ENCODE peak calls at places on chromosomes 6 and 20, in seven cellular contexts. One of them, this sample, is unnamed.

GRCh38 chr6:143194095-143194589 is 133.5 kb downstream of the AIG1 start:
- DNase-seq in choroid plexus epithelial cell: no peak
- DNase-seq in NCI-H1105: no peak
- DNase-seq in A549: no peak
- DNase-seq in HT1080: no peak
- DNase-seq in activated gamma-delta T cell treated with Interleukin-2 at 50 U/mL for 16 hours: no peak
- DNase-seq in posterior cingulate gyrus: no peak
- DNase-seq in this sample: no peak

GRCh38 chr6:20921533-20921932 is 387.3 kb downstream of the CDKAL1 start:
- DNase-seq in choroid plexus epithelial cell: no peak
- DNase-seq in NCI-H1105: no peak
- DNase-seq in A549: no peak
- DNase-seq in HT1080: no peak
- DNase-seq in activated gamma-delta T cell treated with Interleukin-2 at 50 U/mL for 16 hours: no peak
- DNase-seq in posterior cingulate gyrus: no peak
- DNase-seq in this sample: peak; percentile 75

GRCh38 chr20:32902456-32903420 is 44.0 kb downstream of the EFCAB8 start:
- DNase-seq in choroid plexus epithelial cell: peak; percentile 64
- DNase-seq in NCI-H1105: peak; percentile 28
- DNase-seq in A549: peak; percentile 58
- DNase-seq in HT1080: peak; percentile 44
- DNase-seq in activated gamma-delta T cell treated with Interleukin-2 at 50 U/mL for 16 hours: peak; percentile 64
- DNase-seq in posterior cingulate gyrus: peak; percentile 73
- DNase-seq in this sample: peak; percentile 62

GRCh38 chr6:35449287-35449881 is 2.8 kb upstream of the FANCE start:
- DNase-seq in choroid plexus epithelial cell: peak; percentile 85
- DNase-seq in NCI-H1105: peak; percentile 67
- DNase-seq in A549: peak; percentile 60
- DNase-seq in HT1080: peak; percentile 60
- DNase-seq in activated gamma-delta T cell treated with Interleukin-2 at 50 U/mL for 16 hours: peak; percentile 33
- DNase-seq in posterior cingulate gyrus: peak; percentile 23
- DNase-seq in this sample: peak; percentile 78

GRCh38 chr6:12348530-12349511 is 58.7 kb downstream of the EDN1 start:
- DNase-seq in choroid plexus epithelial cell: peak; percentile 88
- DNase-seq in NCI-H1105: no peak
- DNase-seq in A549: peak; percentile 98
- DNase-seq in HT1080: peak; percentile 94
- DNase-seq in activated gamma-delta T cell treated with Interleukin-2 at 50 U/mL for 16 hours: no peak
- DNase-seq in posterior cingulate gyrus: no peak
- DNase-seq in this sample: peak; percentile 85

GRCh38 chr6:15207923-15208322 is 37.9 kb upstream of the JARID2 start:
- DNase-seq in choroid plexus epithelial cell: peak; percentile 5
- DNase-seq in NCI-H1105: no peak
- DNase-seq in A549: no peak
- DNase-seq in HT1080: peak; percentile 73
- DNase-seq in activated gamma-delta T cell treated with Interleukin-2 at 50 U/mL for 16 hours: no peak
- DNase-seq in posterior cingulate gyrus: no peak
- DNase-seq in this sample: peak; percentile 4

GRCh38 chr6:90610291-90610670 is 23.4 kb upstream of the MAP3K7 start:
- DNase-seq in choroid plexus epithelial cell: peak; percentile 13
- DNase-seq in NCI-H1105: no peak
- DNase-seq in A549: no peak
- DNase-seq in HT1080: no peak
- DNase-seq in activated gamma-delta T cell treated with Interleukin-2 at 50 U/mL for 16 hours: no peak
- DNase-seq in posterior cingulate gyrus: no peak
- DNase-seq in this sample: peak; percentile 10

GRCh38 chr6:39053854-39054576 is 5.4 kb downstream of the GLP1R start:
- DNase-seq in choroid plexus epithelial cell: no peak
- DNase-seq in NCI-H1105: no peak
- DNase-seq in A549: no peak
- DNase-seq in HT1080: no peak
- DNase-seq in activated gamma-delta T cell treated with Interleukin-2 at 50 U/mL for 16 hours: no peak
- DNase-seq in posterior cingulate gyrus: no peak
- DNase-seq in this sample: no peak

GRCh38 chr6:4377635-4378034 is 242.3 kb upstream of the ECI2 start:
- DNase-seq in choroid plexus epithelial cell: no peak
- DNase-seq in NCI-H1105: no peak
- DNase-seq in A549: no peak
- DNase-seq in HT1080: no peak
- DNase-seq in activated gamma-delta T cell treated with Interleukin-2 at 50 U/mL for 16 hours: no peak
- DNase-seq in posterior cingulate gyrus: no peak
- DNase-seq in this sample: no peak

GRCh38 chr20:57128051-57128757 is 138.2 kb downstream of the BMP7 start:
- DNase-seq in choroid plexus epithelial cell: no peak
- DNase-seq in NCI-H1105: no peak
- DNase-seq in A549: no peak
- DNase-seq in HT1080: no peak
- DNase-seq in activated gamma-delta T cell treated with Interleukin-2 at 50 U/mL for 16 hours: no peak
- DNase-seq in posterior cingulate gyrus: no peak
- DNase-seq in this sample: no peak

GRCh38 chr20:2822073-2822472 is 5.9 kb downstream of the TMEM239 start:
- DNase-seq in choroid plexus epithelial cell: peak; percentile 83
- DNase-seq in NCI-H1105: no peak
- DNase-seq in A549: no peak
- DNase-seq in HT1080: peak; percentile 17
- DNase-seq in activated gamma-delta T cell treated with Interleukin-2 at 50 U/mL for 16 hours: peak; percentile 54
- DNase-seq in posterior cingulate gyrus: no peak
- DNase-seq in this sample: no peak

GRCh38 chr20:20837574-20838021 is 125.2 kb upstream of the RALGAPA2 start:
- DNase-seq in choroid plexus epithelial cell: peak; percentile 69
- DNase-seq in NCI-H1105: peak; percentile 89
- DNase-seq in A549: peak; percentile 59
- DNase-seq in HT1080: peak; percentile 27
- DNase-seq in activated gamma-delta T cell treated with Interleukin-2 at 50 U/mL for 16 hours: no peak
- DNase-seq in posterior cingulate gyrus: peak; percentile 84
- DNase-seq in this sample: peak; percentile 63

GRCh38 chr6:112286010-112286409 is 31.6 kb upstream of the LAMA4 start:
- DNase-seq in choroid plexus epithelial cell: no peak
- DNase-seq in NCI-H1105: no peak
- DNase-seq in A549: no peak
- DNase-seq in HT1080: no peak
- DNase-seq in activated gamma-delta T cell treated with Interleukin-2 at 50 U/mL for 16 hours: peak; percentile 45
- DNase-seq in posterior cingulate gyrus: no peak
- DNase-seq in this sample: no peak

This sample was measured in fibroblast of pulmonary artery.